ENCODE peak calls at places on chromosomes 11 and 22, in four cellular contexts. One of them, this sample, is unnamed.

GRCh38 chr11:6418199-6418957 is 516 bp downstream of the APBB1 start:
- DNase-seq in ovary: no peak
- DNase-seq in A549: no peak
- DNase-seq in transverse colon: peak
- DNase-seq in this sample: no peak

GRCh38 chr11:121105063-121105480 is 4.0 kb downstream of the TECTA start:
- DNase-seq in transverse colon: no peak
- DNase-seq in ovary: peak
- DNase-seq in A549: no peak
- DNase-seq in this sample: peak

GRCh38 chr11:26510201-26510600 is 61.9 kb downstream of the MUC15 start:
- DNase-seq in A549: no peak
- DNase-seq in transverse colon: no peak
- DNase-seq in ovary: no peak
- DNase-seq in this sample: no peak

GRCh38 chr11:33655842-33656600 is 44.6 kb downstream of the C11orf91 start:
- DNase-seq in ovary: no peak
- DNase-seq in A549: no peak
- DNase-seq in transverse colon: no peak
- DNase-seq in this sample: no peak

GRCh38 chr22:46081831-46082210 is 68.5 kb upstream of the PPARA start:
- DNase-seq in A549: no peak
- DNase-seq in transverse colon: peak
- DNase-seq in ovary: no peak
- DNase-seq in this sample: peak

GRCh38 chr11:40819230-40819629 is 640.2 kb downstream of the LRRC4C start:
- DNase-seq in transverse colon: no peak
- DNase-seq in ovary: no peak
- DNase-seq in A549: no peak
- DNase-seq in this sample: no peak

GRCh38 chr11:44731685-44732411 is 5.1 kb downstream of the TSPAN18 start:
- DNase-seq in transverse colon: no peak
- DNase-seq in A549: no peak
- DNase-seq in ovary: no peak
- DNase-seq in this sample: peak

GRCh38 chr11:120390585-120390922 is 54.3 kb downstream of the ARHGEF12 start:
- DNase-seq in A549: no peak
- DNase-seq in ovary: no peak
- DNase-seq in transverse colon: no peak
- DNase-seq in this sample: no peak

GRCh38 chr22:17774206-17774927 is at the start of gene BID:
- DNase-seq in transverse colon: peak
- DNase-seq in ovary: peak
- DNase-seq in A549: no peak
- DNase-seq in this sample: no peak

GRCh38 chr11:72782081-72782920 is 11.5 kb downstream of the STARD10 start:
- DNase-seq in ovary: no peak
- DNase-seq in transverse colon: peak
- DNase-seq in A549: no peak
- DNase-seq in this sample: no peak

GRCh38 chr11:105856954-105857353 is 165.1 kb downstream of the MSANTD4 start:
- DNase-seq in A549: no peak
- DNase-seq in ovary: no peak
- DNase-seq in transverse colon: no peak
- DNase-seq in this sample: no peak

GRCh38 chr11:76574406-76574805 is 96.1 kb downstream of the LRRC32 start:
- DNase-seq in transverse colon: no peak
- DNase-seq in ovary: no peak
- DNase-seq in A549: no peak
- DNase-seq in this sample: no peak

GRCh38 chr11:2771758-2772466 is 72.1 kb upstream of the KCNQ1OT1 start:
- DNase-seq in A549: no peak
- DNase-seq in ovary: peak
- DNase-seq in transverse colon: no peak
- DNase-seq in this sample: peak

GRCh38 chr22:42800731-42801536 is 56.1 kb downstream of the ARFGAP3 start:
- DNase-seq in ovary: no peak
- DNase-seq in A549: no peak
- DNase-seq in transverse colon: no peak
- DNase-seq in this sample: no peak

GRCh38 chr22:35043251-35043931 is 22.6 kb upstream of the ISX start:
- DNase-seq in transverse colon: peak
- DNase-seq in A549: no peak
- DNase-seq in ovary: no peak
- DNase-seq in this sample: no peak

GRCh38 chr11:102196351-102196750 is 86.1 kb downstream of the YAP1 start:
- DNase-seq in A549: no peak
- DNase-seq in transverse colon: no peak
- DNase-seq in ovary: no peak
- DNase-seq in this sample: no peak

GRCh38 chr11:111730871-111731591 is 35.2 kb downstream of the PPP2R1B start:
- DNase-seq in A549: no peak
- DNase-seq in ovary: peak
- DNase-seq in transverse colon: peak
- DNase-seq in this sample: peak

GRCh38 chr11:125295922-125296321 is 131.4 kb downstream of the PKNOX2 start:
- DNase-seq in transverse colon: no peak
- DNase-seq in A549: no peak
- DNase-seq in ovary: no peak
- DNase-seq in this sample: peak

GRCh38 chr11:66651011-66651410 is 12.5 kb downstream of the RBM4 start:
- DNase-seq in A549: no peak
- DNase-seq in ovary: no peak
- DNase-seq in transverse colon: no peak
- DNase-seq in this sample: no peak

GRCh38 chr11:102237096-102237735 is 80.1 kb upstream of the BIRC3 start:
- DNase-seq in ovary: no peak
- DNase-seq in A549: no peak
- DNase-seq in transverse colon: no peak
- DNase-seq in this sample: no peak

GRCh38 chr11:26227311-26227710 is 104.6 kb upstream of the ANO3 start:
- DNase-seq in A549: peak
- DNase-seq in ovary: no peak
- DNase-seq in transverse colon: no peak
- DNase-seq in this sample: no peak

GRCh38 chr11:99418927-99419707 is 398.4 kb downstream of the CNTN5 start:
- DNase-seq in A549: no peak
- DNase-seq in ovary: no peak
- DNase-seq in transverse colon: no peak
- DNase-seq in this sample: no peak

GRCh38 chr22:46083383-46084350 is 66.7 kb upstream of the PPARA start:
- DNase-seq in A549: no peak
- DNase-seq in ovary: no peak
- DNase-seq in transverse colon: peak
- DNase-seq in this sample: peak

GRCh38 chr11:77088236-77089003 is 14.2 kb upstream of the OMP start:
- DNase-seq in A549: no peak
- DNase-seq in transverse colon: peak
- DNase-seq in ovary: no peak
- DNase-seq in this sample: peak

GRCh38 chr11:2799881-2800654 is 85.5 kb downstream of the CDKN1C start:
- DNase-seq in A549: no peak
- DNase-seq in ovary: peak
- DNase-seq in transverse colon: peak
- DNase-seq in this sample: peak

GRCh38 chr11:68870470-68870869 is 28.8 kb upstream of the CPT1A start:
- DNase-seq in ovary: no peak
- DNase-seq in A549: no peak
- DNase-seq in transverse colon: no peak
- DNase-seq in this sample: no peak

GRCh38 chr11:8035225-8035846 is 45.7 kb upstream of the TUB start:
- DNase-seq in transverse colon: no peak
- DNase-seq in A549: no peak
- DNase-seq in ovary: no peak
- DNase-seq in this sample: no peak
- TF ChIP-seq EP300 in transverse colon: no peak
- TF ChIP-seq EP300 in A549: no peak
- TF ChIP-seq EP300 in ovary: peak
- TF ChIP-seq EP300 in this sample: no peak

GRCh38 chr22:24445481-24446290 is 18.3 kb downstream of the ADORA2A start:
- DNase-seq in ovary: no peak
- DNase-seq in transverse colon: no peak
- DNase-seq in A549: no peak
- DNase-seq in this sample: no peak
- TF ChIP-seq EP300 in ovary: no peak
- TF ChIP-seq EP300 in transverse colon: no peak
- TF ChIP-seq EP300 in A549: no peak
- TF ChIP-seq EP300 in this sample: no peak

GRCh38 chr22:36417281-36417686 is 29.5 kb upstream of the MYH9 start:
- DNase-seq in transverse colon: peak
- DNase-seq in A549: no peak
- DNase-seq in ovary: no peak
- DNase-seq in this sample: no peak

GRCh38 chr22:36422287-36423014 is 34.7 kb upstream of the MYH9 start:
- DNase-seq in ovary: no peak
- DNase-seq in A549: no peak
- DNase-seq in transverse colon: no peak
- DNase-seq in this sample: no peak

GRCh38 chr22:36415415-36416168 is 27.8 kb upstream of the MYH9 start:
- DNase-seq in ovary: no peak
- DNase-seq in A549: no peak
- DNase-seq in transverse colon: no peak
- DNase-seq in this sample: no peak

GRCh38 chr22:36419912-36420882 is 32.4 kb upstream of the MYH9 start:
- DNase-seq in transverse colon: peak
- DNase-seq in A549: no peak
- DNase-seq in ovary: no peak
- DNase-seq in this sample: no peak

DNA sequence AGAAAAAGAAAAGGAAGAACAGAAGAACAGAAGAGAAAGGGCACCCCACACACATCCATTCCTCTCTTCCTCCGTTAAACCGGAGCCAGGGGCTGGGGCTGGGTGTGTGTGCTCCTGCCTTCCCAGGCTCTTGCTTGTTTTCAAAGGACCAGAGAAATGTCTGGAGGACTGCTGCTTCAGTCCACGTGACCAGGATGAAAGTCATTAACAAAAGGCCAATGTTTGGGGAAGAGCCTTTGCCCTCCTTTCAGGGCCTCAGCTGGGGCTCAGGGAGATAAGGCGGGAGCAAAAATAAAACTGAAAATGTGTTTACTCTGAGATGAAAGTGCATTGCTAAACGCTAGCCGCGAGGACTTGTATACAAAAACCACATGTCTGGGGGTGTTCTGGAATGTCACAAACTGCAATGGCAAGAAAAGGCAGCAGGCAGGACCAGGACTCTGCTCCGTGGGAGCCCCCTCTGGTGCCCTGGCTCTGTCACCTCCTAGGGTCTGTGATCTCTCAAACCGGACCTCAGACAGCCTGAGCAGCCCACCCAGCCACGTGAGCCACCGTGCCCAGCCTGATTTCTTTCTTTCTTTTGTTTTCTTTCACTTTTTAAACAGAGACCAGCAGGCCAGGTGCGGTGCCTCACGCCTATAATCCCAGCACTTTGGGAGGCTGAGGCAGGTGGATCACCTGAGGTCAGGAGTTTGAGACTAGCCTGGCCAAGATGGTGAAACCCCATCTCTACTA is 31.6 kb upstream of the MYH9 start:
- DNase-seq in A549: no peak
- DNase-seq in transverse colon: peak
- DNase-seq in ovary: peak
- DNase-seq in this sample: peak
- TF ChIP-seq EP300 in A549: no peak
- TF ChIP-seq EP300 in transverse colon: no peak
- TF ChIP-seq EP300 in ovary: no peak
- TF ChIP-seq EP300 in this sample: no peak

GRCh38 chr11:9384535-9385287 is at the start of gene IPO7:
- DNase-seq in transverse colon: peak
- DNase-seq in ovary: peak
- DNase-seq in A549: peak
- DNase-seq in this sample: peak
- TF ChIP-seq EP300 in transverse colon: no peak
- TF ChIP-seq EP300 in ovary: no peak
- TF ChIP-seq EP300 in A549: no peak
- TF ChIP-seq EP300 in this sample: no peak

GRCh38 chr11:14584595-14584994 is 59.0 kb upstream of the PDE3B start:
- DNase-seq in transverse colon: peak
- DNase-seq in A549: no peak
- DNase-seq in ovary: no peak
- DNase-seq in this sample: no peak
- TF ChIP-seq EP300 in transverse colon: no peak
- TF ChIP-seq EP300 in A549: no peak
- TF ChIP-seq EP300 in ovary: no peak
- TF ChIP-seq EP300 in this sample: no peak

GRCh38 chr22:29388759-29389090 is 355 bp upstream of the AP1B1 start:
- DNase-seq in ovary: no peak
- DNase-seq in A549: no peak
- DNase-seq in transverse colon: no peak
- DNase-seq in this sample: no peak

GRCh38 chr22:29385748-29386147 is 2.6 kb downstream of the AP1B1 start:
- DNase-seq in ovary: no peak
- DNase-seq in transverse colon: peak
- DNase-seq in A549: no peak
- DNase-seq in this sample: no peak

GRCh38 chr22:29390270-29390669 is 1.9 kb upstream of the AP1B1 start:
- DNase-seq in ovary: no peak
- DNase-seq in A549: no peak
- DNase-seq in transverse colon: no peak
- DNase-seq in this sample: no peak

GRCh38 chr22:29385305-29385704 is 3.1 kb downstream of the AP1B1 start:
- DNase-seq in transverse colon: no peak
- DNase-seq in ovary: no peak
- DNase-seq in A549: no peak
- DNase-seq in this sample: no peak

DNA sequence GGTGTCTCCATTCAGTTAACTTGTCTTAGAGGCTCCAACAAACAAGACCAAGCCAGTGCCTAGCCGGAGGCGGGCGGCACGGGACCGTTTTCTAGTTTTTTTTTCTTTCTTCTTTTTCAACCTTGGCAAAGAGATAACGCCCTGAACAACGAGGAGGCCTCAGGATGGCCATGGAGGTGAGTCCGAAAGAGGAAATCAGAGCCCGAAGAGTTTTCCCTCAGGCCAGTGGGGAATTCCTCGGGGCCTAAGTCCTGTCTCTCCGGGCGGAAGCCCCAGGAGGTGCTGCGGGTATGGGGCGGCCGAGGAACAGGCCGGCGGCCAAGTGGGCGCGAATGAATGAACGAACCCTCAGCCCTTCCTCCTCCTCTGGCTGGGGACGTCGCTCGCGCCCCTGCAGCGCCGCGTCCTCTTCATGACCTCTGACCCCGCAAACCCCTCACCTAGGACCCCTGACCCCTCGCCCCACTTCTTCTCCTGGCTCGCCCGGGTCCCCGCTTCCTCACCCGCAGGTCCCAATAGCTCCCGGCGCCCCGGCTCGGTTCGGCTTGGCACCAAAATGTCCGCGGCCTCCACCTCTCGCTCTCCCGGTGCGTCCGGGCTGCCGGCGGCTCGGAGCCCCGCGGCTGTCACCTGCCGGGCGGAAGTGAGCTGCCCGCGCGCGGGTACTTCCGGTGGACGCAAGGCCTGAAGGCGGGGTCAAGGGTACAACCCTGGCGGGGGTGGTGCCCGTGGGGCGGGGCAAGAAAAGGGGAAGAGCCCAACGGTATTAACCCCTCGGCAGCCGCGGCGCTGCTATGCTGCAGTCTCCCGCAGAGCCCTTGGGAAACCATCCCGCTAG is at the start of gene AP1B1:
- DNase-seq in ovary: peak
- DNase-seq in transverse colon: peak
- DNase-seq in A549: peak
- DNase-seq in this sample: peak
- TF ChIP-seq EP300 in ovary: no peak
- TF ChIP-seq EP300 in transverse colon: no peak
- TF ChIP-seq EP300 in A549: no peak
- TF ChIP-seq EP300 in this sample: no peak